ENCODE peak calls at places on chromosomes 13 and 19, in nine cellular contexts. C is RCC 7860; P is stimulated activated CD8-positive, alpha-beta memory T cell treated with anti-CD3 and anti-CD28 coated beads, Interleukin-4, amount 100 ng/mL, for 4 hours; M is tibial nerve; Z is activated T-cell treated with anti-CD3 and anti-CD28 coated beads for 4 hours; O is heart right ventricle; D is bronchial epithelial cell; R is NCI-H748 treated with DMSO at 0.1 percent for 48 hours; B is NCI-H774. N is an unnamed sample.
A peak's percentile ranks its signal among the peaks of the same experiment; 100 is the strongest.

GRCh38 chr19:39737929-39738328 is at the start of gene CLC:
- DNase-seq in C (no peak), P (no peak), M (no peak), Z (no peak), O (no peak), D (no peak), R (no peak), B (no peak), N (no peak)

GRCh38 chr19:4443188-4443587 is 14.4 kb downstream of the UBXN6 start:
- DNase-seq in C (no peak), P (no peak), M (no peak), Z (no peak), O (no peak), D (no peak), R (no peak), B (no peak), N (no peak)

GRCh38 chr19:48354332-48354992 is 9.3 kb downstream of the TMEM143 start:
- DNase-seq in C (no peak), P (no peak), M (no peak), Z (no peak), O (no peak), D (no peak), R (no peak), B (no peak), N (no peak)

GRCh38 chr13:40269086-40269485 is 397.4 kb downstream of the FOXO1 start:
- DNase-seq in C (no peak), P (no peak), M (no peak), Z (no peak), O (no peak), D (no peak), R (no peak), B (no peak), N (no peak)

GRCh38 chr13:99425485-99426341 is 75.6 kb upstream of the TM9SF2 start:
- DNase-seq in C (no peak), P (peak; percentile 47), M (no peak), Z (no peak), O (no peak), D (no peak), R (no peak), B (no peak), N (no peak)

GRCh38 chr13:111521030-111521429 is 200.6 kb downstream of the TEX29 start:
- DNase-seq in C (no peak), P (no peak), M (no peak), Z (no peak), O (no peak), D (no peak), R (no peak), B (no peak), N (no peak)

GRCh38 chr13:43229506-43229905 is 206.1 kb downstream of the DNAJC15 start:
- DNase-seq in C (no peak), P (no peak), M (no peak), Z (no peak), O (no peak), D (peak; percentile 23), R (no peak), B (no peak), N (no peak)

GRCh38 chr13:114115191-114115671 is 17.2 kb downstream of the RASA3 start:
- DNase-seq in C (peak; percentile 93), P (no peak), M (no peak), Z (no peak), O (peak; percentile 17), D (peak; percentile 75), R (no peak), B (no peak), N (peak; percentile 72)

GRCh38 chr13:61768175-61768574 is 352.5 kb upstream of the PCDH20 start:
- DNase-seq in C (no peak), P (no peak), M (no peak), Z (no peak), O (no peak), D (no peak), R (no peak), B (no peak), N (no peak)

GRCh38 chr13:110287031-110287828 is 19.7 kb downstream of the COL4A1 start:
- DNase-seq in C (no peak), P (no peak), M (no peak), Z (no peak), O (no peak), D (no peak), R (no peak), B (no peak), N (no peak)

N was measured in suprapubic skin.